ENCODE peak calls at places on chromosomes 5 and 9, in five cellular contexts. B is neuronal stem cell; F is CD8-positive, alpha-beta T cell; X is uterus; W is breast epithelium. T is an unnamed sample.

GRCh38 chr5:42676362-42676761 is 80.3 kb upstream of the CCDC152 start:
- DNase-seq in F (no peak), X (no peak), W (no peak), B (no peak), T (no peak)

GRCh38 chr9:108521063-108521462 is 334.7 kb downstream of the ACTL7B start:
- DNase-seq in X (no peak), B (no peak), W (no peak), F (no peak), T (peak; percentile 18)

GRCh38 chr5:20572560-20572959 is 584.6 kb upstream of the CDH18 start:
- DNase-seq in W (no peak), F (no peak), X (no peak), B (no peak), T (no peak)

GRCh38 chr9:98810106-98810840 is 2.8 kb downstream of the GALNT12 start:
- DNase-seq in X (no peak), F (no peak), B (no peak), W (no peak), T (no peak)

GRCh38 chr9:93203713-93204469 is 20.0 kb downstream of the WNK2 start:
- DNase-seq in X (no peak), W (no peak), F (no peak), B (no peak), T (no peak)

GRCh38 chr5:150502106-150502505 is 5.8 kb upstream of the NDST1 start:
- DNase-seq in X (no peak), W (peak; percentile 80), B (no peak), F (no peak), T (peak; percentile 85)

GRCh38 chr9:32455738-32456137 is 70.3 kb downstream of the RIGI start:
- DNase-seq in W (no peak), X (no peak), B (no peak), F (no peak), T (no peak)

GRCh38 chr9:79769476-79770275 is 197.9 kb downstream of the TLE4 start:
- DNase-seq in X (no peak), B (no peak), W (no peak), F (no peak), T (no peak)

GRCh38 chr5:93746406-93747056 is 5.1 kb upstream of the POU5F2 start:
- DNase-seq in F (no peak), B (no peak), W (no peak), X (no peak), T (no peak)

GRCh38 chr5:154092356-154092755 is 53.6 kb downstream of the MFAP3 start:
- DNase-seq in B (no peak), W (no peak), F (no peak), X (no peak), T (peak; percentile 79)

GRCh38 chr5:132446621-132447020 is 44.0 kb downstream of the IRF1 start:
- DNase-seq in F (no peak), X (peak; percentile 82), W (no peak), B (no peak), T (peak; percentile 82)

GRCh38 chr9:138065287-138065686 is 187.7 kb downstream of the CACNA1B start:
- DNase-seq in F (no peak), B (no peak), X (no peak), W (peak; percentile 24), T (no peak)

GRCh38 chr9:22157831-22158230 is 148.7 kb upstream of the CDKN2B start:
- DNase-seq in W (no peak), F (no peak), B (no peak), X (no peak), T (no peak)

GRCh38 chr5:1172670-1173404 is 28.6 kb upstream of the SLC6A19 start:
- DNase-seq in X (no peak), W (no peak), B (no peak), F (peak; percentile 25), T (no peak)

GRCh38 chr5:74632947-74633356 is 7.6 kb downstream of the ENC1 start:
- DNase-seq in X (no peak), W (no peak), B (no peak), F (no peak), T (peak; percentile 85)

GRCh38 chr9:122810306-122810946 is 10.5 kb downstream of the OR1K1 start:
- DNase-seq in F (peak; percentile 77), B (peak; percentile 86), W (peak; percentile 78), X (peak; percentile 72), T (peak; percentile 28)

GRCh38 chr9:113516840-113517577 is 53.5 kb downstream of the RGS3 start:
- DNase-seq in X (no peak), B (no peak), F (peak; percentile 71), W (no peak), T (no peak)

GRCh38 chr5:133425183-133425582 is 187.2 kb downstream of the FSTL4 start:
- DNase-seq in F (no peak), W (no peak), B (peak; percentile 43), X (no peak), T (no peak)

GRCh38 chr5:94872526-94872925 is 254.1 kb downstream of the SLF1 start:
- DNase-seq in X (no peak), B (no peak), W (no peak), F (no peak), T (no peak)

GRCh38 chr5:83430130-83431010 is 41.2 kb upstream of the VCAN start:
- DNase-seq in W (no peak), F (peak; percentile 44), B (peak; percentile 62), X (peak; percentile 29), T (peak; percentile 42)

GRCh38 chr9:69168709-69169217 is 5.3 kb upstream of the TJP2 start:
- DNase-seq in X (no peak), W (no peak), F (peak; percentile 42), B (no peak), T (no peak)

GRCh38 chr5:78747703-78748359 is 99.3 kb upstream of the LHFPL2 start:
- DNase-seq in W (no peak), X (no peak), F (no peak), B (no peak), T (peak; percentile 55)

GRCh38 chr9:128771094-128771721 is 519 bp downstream of the ZER1 start:
- DNase-seq in B (no peak), X (no peak), F (no peak), W (peak; percentile 57), T (peak; percentile 10)

GRCh38 chr9:127222388-127223095 is 42.0 kb upstream of the GARNL3 start:
- DNase-seq in F (no peak), B (no peak), X (no peak), W (no peak), T (no peak)

GRCh38 chr9:127221695-127222094 is 42.9 kb upstream of the GARNL3 start:
- DNase-seq in F (no peak), X (no peak), W (no peak), B (no peak), T (no peak)

GRCh38 chr9:127218818-127219217 is 45.8 kb upstream of the GARNL3 start:
- DNase-seq in B (no peak), W (no peak), F (no peak), X (no peak), T (no peak)

GRCh38 chr9:127216888-127217217 is 47.7 kb upstream of the GARNL3 start:
- DNase-seq in X (no peak), W (no peak), B (no peak), F (no peak), T (no peak)

GRCh38 chr9:127219533-127219932 is 45.0 kb upstream of the GARNL3 start:
- DNase-seq in B (no peak), W (no peak), F (no peak), X (no peak), T (no peak)
- H3K9me3 ChIP-seq in B (no peaks in the 10 kb centered on the region), W (no peaks in the 10 kb centered on the region), F (no peaks in the 10 kb centered on the region), X (no peaks in the 10 kb centered on the region), T (no peaks in the 10 kb centered on the region)

GRCh38 chr5:3059488-3059887 is 308.0 kb upstream of the IRX2 start:
- DNase-seq in X (no peak), B (no peak), F (no peak), W (no peak), T (no peak)
- H3K9me3 ChIP-seq in X (no peaks in the 10 kb centered on the region), B (peaks cover 15% of the 10 kb centered on the region), F (no peaks in the 10 kb centered on the region), W (no peaks in the 10 kb centered on the region), T (no peaks in the 10 kb centered on the region)

DNA sequence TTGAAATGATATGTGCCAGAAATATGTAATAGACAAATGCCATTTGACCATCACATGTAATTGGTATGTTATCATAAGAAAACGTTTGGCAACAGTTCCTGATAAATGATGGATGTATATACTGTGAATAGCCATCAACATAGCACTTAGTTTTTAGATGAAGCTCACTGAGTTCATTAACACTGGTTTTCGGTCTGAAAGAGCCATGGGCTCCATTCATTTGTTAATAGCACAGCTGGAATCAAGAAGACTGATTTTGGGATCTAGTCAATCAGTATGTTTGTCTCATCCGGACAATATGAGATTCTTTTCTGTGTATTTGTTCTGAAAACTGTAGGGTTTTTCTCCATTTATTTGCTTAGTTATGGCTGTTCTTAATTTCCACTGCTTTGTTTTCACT is 413.5 kb upstream of the CLINT1 start:
- DNase-seq in B (no peak), W (no peak), F (no peak), X (no peak), T (no peak)
- H3K9me3 ChIP-seq in B (no peaks in the 10 kb centered on the region), W (no peaks in the 10 kb centered on the region), F (no peaks in the 10 kb centered on the region), X (no peaks in the 10 kb centered on the region), T (no peaks in the 10 kb centered on the region)

GRCh38 chr9:131048820-131049219 is 39.8 kb downstream of the LAMC3 start:
- DNase-seq in B (no peak), X (no peak), F (no peak), W (no peak), T (no peak)
- H3K9me3 ChIP-seq in B (no peaks in the 10 kb centered on the region), X (no peaks in the 10 kb centered on the region), F (no peaks in the 10 kb centered on the region), W (no peaks in the 10 kb centered on the region), T (no peaks in the 10 kb centered on the region)

DNA sequence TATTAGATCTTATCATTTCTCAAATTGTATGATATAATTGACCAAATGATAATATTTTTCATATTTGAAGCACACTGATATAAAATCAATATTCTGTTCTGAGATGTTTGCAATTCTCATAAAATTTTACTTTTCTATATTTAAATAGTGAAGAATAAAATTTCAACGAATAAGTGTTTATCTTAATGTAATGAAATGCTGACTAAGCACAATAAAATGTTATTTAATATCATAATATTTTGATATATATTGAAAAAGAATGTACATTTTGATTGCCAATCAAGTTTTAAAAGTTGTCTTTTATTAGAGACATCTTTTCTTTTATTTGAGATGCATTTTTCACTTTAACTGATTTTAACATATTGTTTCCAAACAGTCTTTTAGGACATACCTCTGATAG is 416.1 kb downstream of the TAF11L14 start:
- DNase-seq in W (no peak), F (no peak), B (no peak), X (no peak), T (no peak)
- H3K9me3 ChIP-seq in W (no peaks in the 10 kb centered on the region), F (no peaks in the 10 kb centered on the region), B (no peaks in the 10 kb centered on the region), X (no peaks in the 10 kb centered on the region), T (no peaks in the 10 kb centered on the region)

DNA sequence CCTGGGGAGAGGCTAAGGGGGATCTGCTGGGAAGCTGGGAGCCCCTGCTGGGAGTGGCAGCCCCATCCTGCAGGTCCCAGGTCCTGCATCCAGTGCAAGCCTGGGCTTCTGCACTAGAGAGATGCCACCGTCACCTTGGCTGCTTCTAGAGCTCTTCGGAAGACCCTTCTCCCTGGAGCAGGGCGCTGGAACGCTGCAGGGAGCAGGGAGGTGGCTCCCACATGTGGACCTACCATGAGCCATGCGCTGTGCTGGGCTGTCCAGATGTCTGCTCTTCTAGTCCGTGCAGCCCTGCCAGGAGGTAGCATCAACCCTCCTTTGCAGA is 90.9 kb upstream of the PHYKPL start:
- DNase-seq in X (no peak), B (no peak), W (no peak), F (no peak), T (no peak)
- H3K9me3 ChIP-seq in X (no peaks in the 10 kb centered on the region), B (no peaks in the 10 kb centered on the region), W (no peaks in the 10 kb centered on the region), F (no peaks in the 10 kb centered on the region), T (no peaks in the 10 kb centered on the region)

GRCh38 chr9:96758845-96759673 is 18.8 kb downstream of the ZNF510 start:
- DNase-seq in W (no peak), F (no peak), X (no peak), B (no peak), T (no peak)
- H3K9me3 ChIP-seq in W (peaks cover 96% of the 10 kb centered on the region), F (peaks cover 64% of the 10 kb centered on the region), X (peaks cover 3% of the 10 kb centered on the region), B (peaks cover 95% of the 10 kb centered on the region), T (peaks cover 57% of the 10 kb centered on the region)

T was measured in MG63.